ENCODE peak calls at places on chromosomes 3 and 15, in six cellular contexts. Q, P, E, G, T and N are unnamed samples.

GRCh38 chr15:70309035-70309434 is 211.3 kb upstream of the TLE3 start:
- DNase-seq in E (no peak), P (no peak), G (no peak), Q (no peak), T (no peak), N (no peak)

GRCh38 chr15:48647963-48648362 is 2.5 kb upstream of the FBN1 start:
- DNase-seq in P (no peak), T (no peak), Q (no peak), E (no peak), G (peak), N (no peak)

GRCh38 chr3:129103296-129103695 is 18.3 kb downstream of the RAB43 start:
- DNase-seq in Q (no peak), E (no peak), G (no peak), P (no peak), T (no peak), N (no peak)

GRCh38 chr3:172646439-172647015 is 64.3 kb downstream of the NCEH1 start:
- DNase-seq in E (no peak), G (peak), P (no peak), Q (no peak), T (no peak), N (no peak)

GRCh38 chr15:65383991-65384390 is 6.2 kb upstream of the IGDCC3 start:
- DNase-seq in Q (no peak), E (peak), P (no peak), G (no peak), T (no peak), N (no peak)

GRCh38 chr3:42827023-42827422 is 17.8 kb downstream of the ACKR2 start:
- DNase-seq in P (no peak), Q (no peak), T (no peak), E (no peak), G (no peak), N (no peak)

GRCh38 chr15:71921191-71921590 is 110.8 kb downstream of the NR2E3 start:
- DNase-seq in Q (no peak), P (no peak), T (no peak), G (peak), E (no peak), N (no peak)

GRCh38 chr3:46693897-46694235 is 387 bp upstream of the ALS2CL start:
- DNase-seq in P (peak), E (peak), T (peak), G (peak), Q (no peak), N (peak)

GRCh38 chr3:57805674-57806073 is 49.6 kb downstream of the SLMAP start:
- DNase-seq in E (no peak), P (no peak), G (peak), T (no peak), Q (no peak), N (no peak)

GRCh38 chr3:37997321-37997720 is 6.7 kb downstream of the VILL start:
- DNase-seq in E (no peak), P (no peak), Q (no peak), G (no peak), T (no peak), N (no peak)

GRCh38 chr15:42084465-42085235 is 9.7 kb downstream of the PLA2G4D start:
- DNase-seq in Q (peak), P (peak), E (peak), G (peak), T (peak), N (peak)

GRCh38 chr15:25936004-25936403 is 72.9 kb upstream of the ATP10A start:
- DNase-seq in P (no peak), E (no peak), Q (no peak), G (peak), T (no peak), N (no peak)

GRCh38 chr15:66095871-66096710 is 157.5 kb downstream of the MEGF11 start:
- DNase-seq in Q (no peak), E (no peak), P (no peak), G (no peak), T (no peak), N (no peak)

GRCh38 chr3:39362177-39362576 is 21.0 kb upstream of the SLC25A38 start:
- DNase-seq in G (no peak), T (no peak), E (no peak), P (no peak), Q (no peak), N (no peak)

GRCh38 chr3:71111784-71112440 is 471.6 kb downstream of the FOXP1 start:
- DNase-seq in E (no peak), Q (no peak), G (peak), T (no peak), P (no peak), N (no peak)

GRCh38 chr3:134567605-134568004 is 81.7 kb downstream of the CEP63 start:
- DNase-seq in P (no peak), T (no peak), E (no peak), G (no peak), Q (no peak), N (no peak)
- H3K4me3 ChIP-seq in P (no peak), T (no peak), E (no peak), G (no peak), Q (no peak), N (no peak)

DNA sequence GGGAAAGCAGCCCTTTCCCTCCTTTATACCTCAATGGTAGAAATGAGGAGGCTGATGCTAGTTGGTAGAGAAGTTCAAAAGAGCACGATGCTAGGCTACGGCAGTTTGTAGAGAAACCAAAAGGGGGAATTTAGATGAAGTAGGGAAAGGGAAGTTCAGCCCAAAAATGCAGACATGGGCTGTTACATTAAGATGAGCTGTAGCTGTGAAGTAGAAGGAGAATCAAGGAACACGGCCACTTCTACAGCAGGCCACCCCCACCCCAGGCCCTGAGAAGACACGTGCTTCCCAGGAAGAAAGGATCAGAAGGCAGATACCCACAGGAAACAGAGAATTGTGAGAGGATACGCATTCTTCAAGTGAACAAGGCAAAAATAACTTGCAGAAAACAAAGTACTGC is 2.1 kb upstream of the PARP14 start:
- DNase-seq in P (peak), Q (no peak), T (no peak), E (no peak), G (no peak), N (no peak)
- H3K4me3 ChIP-seq in P (no peak), Q (no peak), T (no peak), E (peak), G (no peak), N (no peak)

DNA sequence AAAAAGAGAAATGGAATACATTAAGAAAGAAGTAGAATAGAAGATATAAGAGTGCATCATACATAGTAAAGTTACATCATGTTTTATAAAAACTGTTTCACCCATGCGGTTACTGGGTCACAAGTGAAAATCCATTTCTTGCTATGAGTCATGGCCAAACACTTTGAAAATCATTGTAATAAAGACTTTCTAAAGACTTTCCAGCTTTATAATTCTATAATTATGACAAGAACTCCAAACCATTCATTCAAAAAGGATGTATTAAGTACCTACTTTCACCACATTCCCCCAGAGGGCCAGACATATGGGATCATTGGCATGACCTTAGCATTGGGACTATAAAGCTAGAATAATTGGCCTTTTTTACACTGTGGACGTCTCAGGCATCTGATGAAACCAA is 3.2 kb upstream of the SKIC8 start:
- DNase-seq in E (no peak), Q (peak), T (no peak), G (peak), P (no peak), N (no peak)
- H3K4me3 ChIP-seq in E (no peak), Q (no peak), T (no peak), G (no peak), P (no peak), N (no peak)

DNA sequence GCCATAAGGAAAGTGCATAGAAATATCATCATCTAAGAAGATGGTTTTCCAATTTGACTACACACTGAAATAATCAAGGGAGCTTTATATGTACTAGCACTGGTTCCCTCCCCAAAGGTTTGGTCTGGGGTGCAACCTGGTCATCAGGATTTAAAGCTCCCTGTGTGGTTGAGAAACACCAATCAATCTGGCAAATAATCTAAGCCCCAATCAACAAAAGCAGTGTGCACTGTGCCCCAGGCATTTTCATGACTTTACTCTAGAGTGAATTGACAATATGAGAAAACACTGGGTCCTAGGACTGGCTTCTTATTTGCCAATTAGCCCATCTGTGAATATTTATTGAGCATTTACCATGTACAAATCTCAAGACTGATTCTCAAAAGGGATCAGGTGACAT is 255.1 kb downstream of the MEIS2 start:
- DNase-seq in G (no peak), Q (no peak), P (no peak), E (no peak), T (no peak), N (no peak)
- H3K4me3 ChIP-seq in G (no peak), Q (no peak), P (no peak), E (no peak), T (no peak), N (no peak)

GRCh38 chr3:16055606-16056209 is 118.8 kb upstream of the GALNT15 start:
- DNase-seq in P (no peak), T (no peak), G (no peak), E (no peak), Q (peak), N (no peak)
- H3K4me3 ChIP-seq in P (peak), T (no peak), G (no peak), E (no peak), Q (peak), N (no peak)

GRCh38 chr15:90924375-90924774 is 8.0 kb downstream of the HDDC3 start:
- DNase-seq in Q (peak), G (no peak), T (no peak), P (no peak), E (no peak), N (no peak)
- H3K4me3 ChIP-seq in Q (peak), G (no peak), T (no peak), P (no peak), E (no peak), N (no peak)

GRCh38 chr15:90143176-90143655 is 40.9 kb upstream of the IDH2 start:
- DNase-seq in G (no peak), T (peak), E (peak), P (peak), Q (peak), N (peak)
- H3K4me3 ChIP-seq in G (no peak), T (no peak), E (no peak), P (no peak), Q (no peak), N (no peak)

GRCh38 chr15:31080618-31081017 is 20.9 kb downstream of the TRPM1 start:
- DNase-seq in T (peak), G (no peak), Q (no peak), P (peak), E (peak), N (peak)
- H3K4me3 ChIP-seq in T (no peak), G (peak), Q (no peak), P (no peak), E (peak), N (peak)